ENCODE peak calls at places on chromosomes 13 and 19, in eight cellular contexts. A, B, G, D, J, K, Y and I are unnamed samples.

GRCh38 chr13:43831088-43831487 is 44.3 kb upstream of the ENOX1 start:
- DNase-seq in A (no peak), B (peak; percentile 61), G (peak; percentile 69), D (peak; percentile 34), J (no peak), K (no peak), Y (no peak), I (peak; percentile 77)

GRCh38 chr13:112143753-112144615 is 77.0 kb downstream of the SOX1 start:
- DNase-seq in A (no peak), B (no peak), G (no peak), D (no peak), J (no peak), K (no peak), Y (no peak), I (no peak)

GRCh38 chr19:51398096-51398704 is 7.8 kb upstream of the C19orf84 start:
- DNase-seq in A (peak; percentile 69), B (peak; percentile 18), G (no peak), D (peak; percentile 33), J (no peak), K (no peak), Y (no peak), I (peak; percentile 58)

GRCh38 chr19:16078311-16078758 is 2.0 kb downstream of the TPM4 start:
- DNase-seq in A (peak; percentile 54), B (peak; percentile 69), G (no peak), D (no peak), J (peak; percentile 33), K (peak; percentile 92), Y (no peak), I (peak; percentile 58)

GRCh38 chr13:113354831-113355610 is 8.9 kb downstream of the GRTP1 start:
- DNase-seq in A (no peak), B (no peak), G (no peak), D (no peak), J (no peak), K (no peak), Y (no peak), I (no peak)

GRCh38 chr13:46339035-46339666 is 47.9 kb downstream of the RUBCNL start:
- DNase-seq in A (no peak), B (peak; percentile 12), G (peak; percentile 90), D (no peak), J (peak; percentile 13), K (peak; percentile 18), Y (no peak), I (peak; percentile 91)

GRCh38 chr19:55528030-55528801 is 8.7 kb downstream of the SBK2 start:
- DNase-seq in A (no peak), B (peak; percentile 35), G (no peak), D (no peak), J (no peak), K (no peak), Y (no peak), I (peak; percentile 50)

GRCh38 chr19:47268028-47268427 is 6.7 kb upstream of the INAFM1 start:
- DNase-seq in A (no peak), B (no peak), G (no peak), D (no peak), J (no peak), K (no peak), Y (no peak), I (no peak)

GRCh38 chr13:52177276-52177675 is 17.9 kb upstream of the NEK3 start:
- DNase-seq in A (no peak), B (no peak), G (no peak), D (no peak), J (no peak), K (no peak), Y (no peak), I (no peak)

GRCh38 chr13:40116008-40116407 is 460.5 kb downstream of the COG6 start:
- DNase-seq in A (no peak), B (peak; percentile 40), G (peak; percentile 49), D (peak; percentile 88), J (peak; percentile 61), K (no peak), Y (peak; percentile 67), I (peak; percentile 97)

GRCh38 chr13:98142427-98143156 is at the start of gene FARP1:
- DNase-seq in A (no peak), B (peak; percentile 65), G (peak; percentile 18), D (peak; percentile 76), J (peak; percentile 73), K (no peak), Y (no peak), I (peak; percentile 69)

GRCh38 chr13:103328899-103329298 is 262.7 kb upstream of the SLC10A2 start:
- DNase-seq in A (no peak), B (no peak), G (no peak), D (no peak), J (no peak), K (no peak), Y (no peak), I (peak; percentile 18)

GRCh38 chr19:49145485-49146407 is 9.4 kb downstream of the HRC start:
- DNase-seq in A (peak; percentile 93), B (peak; percentile 71), G (peak; percentile 62), D (peak; percentile 83), J (peak; percentile 77), K (no peak), Y (peak; percentile 81), I (peak; percentile 86)

GRCh38 chr13:100491164-100491847 is 97.3 kb downstream of the GGACT start:
- DNase-seq in A (no peak), B (peak; percentile 63), G (peak; percentile 81), D (peak; percentile 72), J (peak; percentile 38), K (no peak), Y (no peak), I (peak; percentile 90)

GRCh38 chr13:25648996-25649633 is 277.3 kb downstream of the ATP8A2 start:
- DNase-seq in A (no peak), B (no peak), G (peak; percentile 15), D (no peak), J (no peak), K (no peak), Y (no peak), I (no peak)

GRCh38 chr19:18089726-18090125 is 3.0 kb upstream of the IL12RB1 start:
- DNase-seq in A (no peak), B (no peak), G (no peak), D (no peak), J (no peak), K (no peak), Y (no peak), I (no peak)

GRCh38 chr13:35768126-35768525 is 291.6 kb upstream of the MAB21L1 start:
- DNase-seq in A (no peak), B (no peak), G (no peak), D (no peak), J (no peak), K (no peak), Y (no peak), I (no peak)

GRCh38 chr13:62357887-62358645 is 942.4 kb upstream of the PCDH20 start:
- DNase-seq in A (peak; percentile 74), B (peak; percentile 71), G (peak; percentile 27), D (peak; percentile 73), J (no peak), K (no peak), Y (no peak), I (peak; percentile 83)

GRCh38 chr13:80498433-80498832 is 157.5 kb upstream of the SPRY2 start:
- DNase-seq in A (no peak), B (no peak), G (no peak), D (no peak), J (no peak), K (no peak), Y (no peak), I (no peak)

GRCh38 chr13:80497007-80497406 is 156.1 kb upstream of the SPRY2 start:
- DNase-seq in A (no peak), B (no peak), G (no peak), D (no peak), J (no peak), K (no peak), Y (no peak), I (no peak)

GRCh38 chr13:80497978-80498377 is 157.1 kb upstream of the SPRY2 start:
- DNase-seq in A (no peak), B (no peak), G (no peak), D (no peak), J (no peak), K (no peak), Y (no peak), I (no peak)

GRCh38 chr13:80499536-80500280 is 158.8 kb upstream of the SPRY2 start:
- DNase-seq in A (no peak), B (no peak), G (no peak), D (no peak), J (no peak), K (no peak), Y (no peak), I (no peak)

DNA sequence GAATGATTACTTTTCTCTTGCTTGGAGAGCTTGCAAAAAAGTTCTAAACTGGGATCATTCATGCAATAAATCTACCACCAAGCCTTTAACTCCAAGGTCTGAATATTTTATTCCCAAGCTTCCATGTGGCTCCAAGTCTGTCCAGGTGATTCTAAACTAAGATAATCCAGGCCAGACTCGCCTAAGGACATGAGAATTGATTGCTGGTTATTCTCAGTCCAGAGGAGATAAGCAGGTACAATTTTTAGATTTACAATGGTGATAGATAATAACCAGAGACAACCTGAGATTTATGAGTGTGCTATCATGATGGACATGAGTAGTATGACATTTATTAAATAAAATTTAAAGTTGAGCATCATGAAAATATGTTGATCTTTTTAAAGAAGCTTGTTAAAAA is 156.5 kb upstream of the SPRY2 start:
- DNase-seq in A (no peak), B (no peak), G (no peak), D (no peak), J (no peak), K (no peak), Y (no peak), I (no peak)
- H3K4me3 ChIP-seq in A (no peak overlapping the region), B (no peak overlapping the region), G (no peak overlapping the region), D (no peak overlapping the region), J (no peak overlapping the region), K (no peak overlapping the region), Y (no peak overlapping the region), I (no peak overlapping the region)

DNA sequence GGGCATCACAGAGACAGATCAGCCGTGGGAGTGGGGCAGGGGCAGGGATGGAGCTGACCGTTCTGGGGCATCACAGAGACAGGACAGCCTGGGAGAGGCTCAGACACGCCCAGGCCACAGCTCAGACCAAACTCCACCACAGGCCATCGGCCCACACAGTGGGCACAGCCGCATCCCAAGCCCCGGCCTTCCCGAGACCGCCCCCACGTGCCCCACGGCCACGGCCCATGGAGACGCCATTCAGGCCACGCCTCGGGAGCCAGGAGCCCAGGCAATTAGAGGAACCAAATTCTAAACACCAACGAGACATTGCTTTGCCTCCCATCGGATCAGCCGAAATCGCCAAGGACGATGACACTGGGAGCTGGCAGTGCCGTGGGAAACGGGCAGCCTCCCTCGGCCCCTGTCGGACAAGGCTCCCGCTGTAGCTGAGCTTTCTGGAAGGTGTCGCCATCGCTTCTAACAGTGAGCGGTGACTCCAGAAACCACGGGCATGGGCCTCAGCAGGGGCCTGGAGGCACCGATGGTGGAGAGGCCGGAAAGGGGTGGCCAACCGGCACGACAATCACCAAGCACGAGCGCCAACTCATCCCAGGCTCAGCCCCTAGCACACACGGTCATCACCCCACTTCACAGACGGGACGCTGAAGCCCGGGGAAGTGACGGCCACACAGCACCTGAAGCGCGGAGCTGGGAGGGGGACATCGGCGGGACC is 2.4 kb downstream of the PIP5K1C start:
- DNase-seq in A (no peak), B (no peak), G (no peak), D (no peak), J (no peak), K (no peak), Y (peak; percentile 42), I (no peak)
- H3K4me3 ChIP-seq in A (no peak overlapping the region), B (no peak overlapping the region), G (no peak overlapping the region), D (peak overlapping the region; percentile 68), J (no peak overlapping the region), K (peak overlapping the region; percentile 96), Y (no peak overlapping the region), I (no peak overlapping the region)

GRCh38 chr19:1789282-1790020 is 22.6 kb downstream of the ATP8B3 start:
- DNase-seq in A (no peak), B (no peak), G (no peak), D (no peak), J (no peak), K (no peak), Y (no peak), I (no peak)
- H3K4me3 ChIP-seq in A (no peak overlapping the region), B (no peak overlapping the region), G (no peak overlapping the region), D (no peak overlapping the region), J (no peak overlapping the region), K (peak overlapping the region; percentile 24), Y (no peak overlapping the region), I (no peak overlapping the region)

GRCh38 chr19:38304866-38305429 is 897 bp downstream of the C19orf33 start:
- DNase-seq in A (no peak), B (no peak), G (no peak), D (no peak), J (peak; percentile 32), K (no peak), Y (no peak), I (no peak)
- H3K4me3 ChIP-seq in A (no peak overlapping the region), B (no peak overlapping the region), G (no peak overlapping the region), D (no peak overlapping the region), J (no peak overlapping the region), K (no peak overlapping the region), Y (no peak overlapping the region), I (no peak overlapping the region)